ENCODE peak calls at places on chromosomes 3 and 15, in eight cellular contexts. J is cardiac fibroblast, M is B cell, B is astrocyte, O is endothelial cell, T is thyroid gland, S is H9, I is right atrium auricular region. P is an unnamed sample.

GRCh38 chr3:184737641-184738518 is 26.0 kb upstream of the MAGEF1 start:
- DNase-seq in O (no peak), I (no peak), M (no peak), J (peak), B (peak), T (no peak), S (no peak), P (no peak)

GRCh38 chr3:13483286-13483685 is 3.2 kb downstream of the HDAC11 start:
- DNase-seq in J (no peak), B (no peak), T (no peak), I (no peak), M (no peak), O (no peak), S (no peak), P (no peak)

GRCh38 chr3:16056210-16056607 is 118.3 kb upstream of the GALNT15 start:
- DNase-seq in T (peak), S (no peak), I (peak), B (no peak), J (peak), M (no peak), O (no peak), P (no peak)

GRCh38 chr3:51445544-51446280 is 54.1 kb downstream of the DCAF1 start:
- DNase-seq in M (no peak), J (no peak), I (no peak), T (no peak), S (no peak), O (no peak), B (no peak), P (no peak)

GRCh38 chr3:48661501-48662139 is 1.1 kb downstream of the CELSR3 start:
- DNase-seq in M (peak), I (peak), O (peak), J (peak), S (peak), T (peak), B (peak), P (peak)

GRCh38 chr3:106566277-106566676 is 697.5 kb upstream of the CBLB start:
- DNase-seq in M (peak), T (no peak), J (peak), O (no peak), I (no peak), S (peak), B (no peak), P (no peak)

GRCh38 chr3:28916713-28917499 is 364.0 kb upstream of the RBMS3 start:
- DNase-seq in M (peak), I (peak), O (peak), T (peak), S (peak), B (peak), J (peak), P (peak)

GRCh38 chr3:39299279-39299678 is 19.4 kb upstream of the CX3CR1 start:
- DNase-seq in B (no peak), I (no peak), T (no peak), S (no peak), O (no peak), J (no peak), M (no peak), P (no peak)

GRCh38 chr3:104586344-104586743 is 780.4 kb upstream of the ALCAM start:
- DNase-seq in I (no peak), S (no peak), B (no peak), O (no peak), T (no peak), J (no peak), M (no peak), P (no peak)

GRCh38 chr15:98737122-98737521 is 88.8 kb downstream of the IGF1R start:
- DNase-seq in I (no peak), J (no peak), B (no peak), S (no peak), M (no peak), T (no peak), O (no peak), P (no peak)

GRCh38 chr3:32004111-32004790 is 22.7 kb downstream of the ZNF860 start:
- DNase-seq in M (no peak), T (peak), I (no peak), S (peak), O (no peak), B (no peak), J (no peak), P (no peak)

GRCh38 chr3:42557849-42558248 is 23.9 kb downstream of the SEC22C start:
- DNase-seq in T (no peak), I (no peak), B (no peak), O (no peak), J (no peak), S (no peak), M (no peak), P (no peak)

GRCh38 chr3:174397848-174398247 is 461.3 kb upstream of the NAALADL2 start:
- DNase-seq in O (no peak), J (peak), M (no peak), S (no peak), I (no peak), B (peak), T (no peak), P (no peak)

GRCh38 chr3:79187441-79187840 is 580.4 kb downstream of the ROBO1 start:
- DNase-seq in O (no peak), B (no peak), J (no peak), T (no peak), I (no peak), S (no peak), M (no peak), P (no peak)

GRCh38 chr3:73056365-73057150 is 4.9 kb upstream of the EBLN2 start:
- DNase-seq in J (peak), I (no peak), S (no peak), O (no peak), M (peak), T (no peak), B (no peak), P (no peak)

GRCh38 chr15:45393851-45394250 is 15.5 kb upstream of the GATM start:
- DNase-seq in J (peak), S (peak), M (no peak), B (no peak), I (no peak), O (no peak), T (no peak), P (no peak)

GRCh38 chr3:159840900-159841299 is 147.7 kb upstream of the IL12A start:
- DNase-seq in S (no peak), M (no peak), T (no peak), I (no peak), B (no peak), J (peak), O (no peak), P (no peak)

GRCh38 chr15:57476533-57476975 is 100.2 kb downstream of the CGNL1 start:
- DNase-seq in S (no peak), I (no peak), T (no peak), J (peak), M (no peak), O (no peak), B (peak), P (no peak)

GRCh38 chr15:64837502-64837901 is 4.2 kb upstream of the PLEKHO2 start:
- DNase-seq in O (no peak), T (no peak), B (no peak), I (no peak), S (no peak), M (no peak), J (no peak), P (no peak)

GRCh38 chr3:60756231-60756630 is 495.0 kb downstream of the FHIT start:
- DNase-seq in J (no peak), O (no peak), T (no peak), M (no peak), I (no peak), B (peak), S (no peak), P (no peak)

GRCh38 chr3:196990654-196991053 is 22.0 kb upstream of the PIGZ start:
- DNase-seq in O (no peak), J (no peak), I (no peak), M (no peak), S (peak), T (no peak), B (no peak), P (no peak)

GRCh38 chr15:87326274-87326673 is 930.3 kb downstream of the NTRK3 start:
- DNase-seq in J (no peak), S (no peak), T (no peak), O (no peak), I (no peak), M (no peak), B (peak), P (no peak)

GRCh38 chr3:178258121-178258520 is 278.1 kb upstream of the KCNMB2 start:
- DNase-seq in S (no peak), B (no peak), I (no peak), T (no peak), O (no peak), M (no peak), J (no peak), P (no peak)

GRCh38 chr3:127764301-127764700 is 58.0 kb downstream of the MGLL start:
- DNase-seq in M (no peak), B (no peak), O (no peak), I (no peak), T (no peak), S (no peak), J (no peak), P (no peak)

GRCh38 chr3:65190111-65190510 is 502.3 kb upstream of the ADAMTS9 start:
- DNase-seq in M (no peak), O (no peak), B (no peak), T (no peak), J (no peak), I (no peak), S (no peak), P (no peak)
- TF ChIP-seq CTCF in M (no peak), O (no peak), B (no peak), T (no peak), J (no peak), I (no peak), S (no peak), P (no peak)

GRCh38 chr15:62257991-62258390 is 92.9 kb upstream of the C2CD4B start:
- DNase-seq in O (no peak), I (no peak), B (no peak), M (no peak), T (no peak), J (no peak), S (no peak), P (no peak)
- TF ChIP-seq CTCF in O (no peak), I (no peak), B (no peak), M (no peak), T (no peak), J (no peak), S (no peak), P (no peak)

GRCh38 chr15:95341686-95342085 is 988.8 kb upstream of the NR2F2 start:
- DNase-seq in S (no peak), I (no peak), J (no peak), B (no peak), T (no peak), O (no peak), M (no peak), P (no peak)
- TF ChIP-seq CTCF in S (no peak), I (no peak), J (no peak), B (no peak), T (no peak), O (no peak), M (no peak), P (no peak)

GRCh38 chr15:39628131-39628482 is 47.2 kb downstream of the THBS1 start:
- DNase-seq in I (no peak), T (no peak), B (no peak), J (no peak), S (no peak), O (no peak), M (no peak), P (no peak)
- TF ChIP-seq CTCF in I (peak), T (no peak), B (no peak), J (peak), S (peak), O (no peak), M (no peak), P (peak)

GRCh38 chr15:70976856-70977255 is 84.2 kb downstream of the LRRC49 start:
- DNase-seq in S (no peak), I (no peak), M (no peak), T (no peak), B (peak), O (no peak), J (peak), P (no peak)

GRCh38 chr15:70974004-70974832 is 81.6 kb downstream of the LRRC49 start:
- DNase-seq in T (no peak), M (no peak), O (no peak), S (no peak), I (no peak), J (peak), B (peak), P (no peak)
- TF ChIP-seq CTCF in T (peak), M (no peak), O (peak), S (peak), I (peak), J (peak), B (peak), P (peak)

GRCh38 chr3:50292159-50292923 is at the start of gene IFRD2:
- DNase-seq in B (peak), J (peak), M (peak), I (peak), T (peak), S (peak), O (peak), P (peak)
- TF ChIP-seq CTCF in B (no peak), J (no peak), M (no peak), I (peak), T (no peak), S (no peak), O (no peak), P (no peak)

DNA sequence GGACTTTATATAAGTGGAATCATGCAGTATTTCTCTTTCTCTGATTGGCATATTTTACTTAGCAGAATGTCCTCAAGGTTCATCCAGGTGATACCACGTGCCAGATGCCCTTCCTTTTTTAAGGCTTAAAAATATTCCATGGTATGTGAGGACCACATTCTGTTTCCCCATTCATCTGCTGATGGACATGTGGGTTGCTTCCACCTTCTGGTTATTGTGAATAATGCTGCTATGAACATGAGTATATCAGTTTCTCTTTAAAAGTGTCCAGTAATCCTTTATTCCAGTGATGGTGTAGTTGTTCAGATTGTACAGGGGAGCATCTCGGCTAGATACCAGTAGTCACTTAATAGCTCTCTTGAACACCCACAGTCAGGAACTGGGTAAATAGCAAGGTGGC is 50.4 kb upstream of the ATG7 start:
- DNase-seq in S (no peak), J (no peak), O (no peak), B (no peak), T (no peak), I (no peak), M (no peak), P (no peak)
- TF ChIP-seq CTCF in S (no peak), J (peak), O (no peak), B (peak), T (no peak), I (no peak), M (no peak), P (peak)

DNA sequence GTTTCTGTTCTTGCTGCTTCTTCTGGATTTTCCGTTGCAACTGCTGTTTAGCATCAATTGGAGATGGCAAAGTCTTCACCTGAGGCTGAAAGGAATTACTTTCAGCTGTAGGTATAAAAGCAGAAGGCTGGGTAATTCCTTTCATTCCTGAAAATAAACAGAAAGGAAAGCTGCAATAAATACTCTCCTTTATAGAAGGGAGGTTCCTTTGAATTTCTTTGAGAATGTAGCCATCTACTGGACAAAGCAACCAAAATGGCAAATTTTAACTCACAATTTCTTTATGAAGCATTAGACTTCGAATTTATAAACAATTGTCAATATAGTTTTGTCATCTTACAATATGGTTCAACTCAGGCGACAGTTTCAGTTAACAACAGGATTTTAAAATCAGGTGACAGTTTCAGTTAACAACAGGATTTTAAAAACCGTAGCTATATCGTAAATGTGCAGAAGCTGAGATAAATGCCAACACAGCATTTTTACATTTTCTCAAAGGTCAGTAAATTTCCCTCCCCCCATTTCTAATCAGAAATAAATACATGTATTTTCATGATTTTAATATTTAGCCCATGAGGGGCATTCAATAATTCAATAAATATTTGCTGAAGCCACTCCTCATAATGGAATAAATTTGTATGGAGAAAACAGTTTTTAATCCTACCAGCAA is 105.0 kb upstream of the NEDD4 start:
- DNase-seq in T (no peak), I (no peak), O (no peak), S (no peak), B (no peak), J (no peak), M (no peak), P (no peak)
- TF ChIP-seq CTCF in T (no peak), I (no peak), O (no peak), S (no peak), B (no peak), J (no peak), M (no peak), P (peak)

GRCh38 chr3:143119974-143120715 is 574 bp downstream of the CHST2 start:
- DNase-seq in T (peak), M (peak), B (no peak), S (peak), I (no peak), J (peak), O (peak), P (peak)

GRCh38 chr3:143119009-143119914 is at the start of gene CHST2:
- DNase-seq in J (peak), O (peak), T (peak), B (peak), S (peak), I (no peak), M (peak), P (peak)

GRCh38 chr3:143121240-143122088 is 1.9 kb downstream of the CHST2 start:
- DNase-seq in O (peak), I (no peak), J (peak), T (peak), M (peak), B (no peak), S (peak), P (peak)

GRCh38 chr3:143122089-143122430 is 2.5 kb downstream of the CHST2 start:
- DNase-seq in O (no peak), B (no peak), S (no peak), M (no peak), I (no peak), T (no peak), J (no peak), P (no peak)

GRCh38 chr3:143120716-143121239 is 1.2 kb downstream of the CHST2 start:
- DNase-seq in T (peak), S (peak), J (peak), M (peak), I (no peak), O (peak), B (no peak), P (no peak)
- TF ChIP-seq CTCF in T (no peak), S (no peak), J (peak), M (peak), I (no peak), O (no peak), B (no peak), P (no peak)

DNA sequence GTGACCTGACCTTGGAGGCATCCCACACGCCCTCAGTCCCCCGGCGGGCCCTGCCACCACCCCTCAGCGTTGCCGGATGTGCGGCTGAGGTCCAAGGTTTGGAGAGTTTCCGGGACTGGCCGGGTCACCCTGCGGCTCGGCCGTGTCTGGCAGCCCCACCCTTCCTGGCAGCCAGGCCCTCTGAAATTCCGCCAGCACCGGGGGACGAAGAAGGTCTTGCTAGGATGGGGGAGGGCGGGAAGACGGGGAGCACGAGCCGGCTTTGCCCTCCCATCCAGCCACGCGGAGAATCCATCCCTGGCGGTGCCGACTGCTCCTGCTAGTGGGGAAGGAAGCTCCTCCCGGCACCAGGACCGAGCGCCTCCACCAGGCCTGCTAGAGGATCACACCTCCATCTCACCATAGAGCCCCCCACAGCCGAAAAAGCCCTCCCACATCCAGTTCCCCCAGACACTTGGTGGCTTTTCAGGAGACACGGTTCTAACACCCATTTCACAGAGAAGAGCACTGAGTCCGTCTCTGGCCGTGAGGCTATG is 81.5 kb downstream of the CPN2 start:
- DNase-seq in M (peak), O (no peak), I (peak), B (peak), T (peak), S (peak), J (peak), P (no peak)
- TF ChIP-seq CTCF in M (no peak), O (peak), I (peak), B (peak), T (peak), S (peak), J (peak), P (peak)